ENCODE peak calls at places on chromosomes 11 and 22, in six cellular contexts. B is mammary epithelial cell, T is RWPE2, O is stomach, W is iPS DF 6.9, J is OCI-LY7. M is an unnamed sample.

GRCh38 chr11:120317689-120318195 is 7.4 kb upstream of the TLCD5 start:
- DNase-seq in B (no peak), T (no peak), O (no peak), W (no peak), J (no peak), M (no peak)

GRCh38 chr11:18721576-18722292 is 4.3 kb downstream of the IGSF22 start:
- DNase-seq in B (peak; percentile 14), T (no peak), O (peak; percentile 40), W (peak; percentile 82), J (peak; percentile 48), M (peak; percentile 57)

GRCh38 chr11:2215230-2215560 is 43.6 kb upstream of the TH start:
- DNase-seq in B (no peak), T (no peak), O (no peak), W (no peak), J (no peak), M (no peak)

GRCh38 chr11:84905411-84905810 is 721.7 kb downstream of the DLG2 start:
- DNase-seq in B (peak; percentile 11), T (no peak), O (no peak), W (no peak), J (no peak), M (no peak)

GRCh38 chr11:15845261-15845660 is 511.1 kb downstream of the SOX6 start:
- DNase-seq in B (no peak), T (no peak), O (no peak), W (no peak), J (no peak), M (no peak)

GRCh38 chr11:69893631-69894030 is 74.4 kb upstream of the FGF3 start:
- DNase-seq in B (no peak), T (peak; percentile 20), O (no peak), W (no peak), J (no peak), M (no peak)

GRCh38 chr11:98110030-98110429 is 910.7 kb upstream of the CNTN5 start:
- DNase-seq in B (no peak), T (no peak), O (no peak), W (no peak), J (no peak), M (no peak)

GRCh38 chr11:88596786-88597185 is 259.2 kb upstream of the CTSC start:
- DNase-seq in B (peak; percentile 65), T (no peak), O (no peak), W (no peak), J (no peak), M (no peak)

GRCh38 chr11:58781345-58781744 is 49.6 kb upstream of the GLYAT start:
- DNase-seq in B (no peak), T (no peak), O (no peak), W (no peak), J (no peak), M (no peak)

GRCh38 chr22:28728621-28729313 is 12.9 kb downstream of the CHEK2 start:
- DNase-seq in B (peak; percentile 30), T (no peak), O (no peak), W (no peak), J (no peak), M (no peak)

GRCh38 chr11:125588505-125588904 is 4.1 kb upstream of the STT3A start:
- DNase-seq in B (no peak), T (no peak), O (no peak), W (no peak), J (no peak), M (no peak)

GRCh38 chr11:76626921-76627391 is 43.6 kb downstream of the LRRC32 start:
- DNase-seq in B (peak; percentile 73), T (no peak), O (no peak), W (no peak), J (peak; percentile 84), M (no peak)

GRCh38 chr11:72507050-72507449 is 72.7 kb upstream of the CLPB start:
- DNase-seq in B (no peak), T (no peak), O (no peak), W (no peak), J (no peak), M (no peak)

GRCh38 chr22:26923498-26923897 is 266.1 kb downstream of the MIAT start:
- DNase-seq in B (no peak), T (no peak), O (no peak), W (no peak), J (no peak), M (no peak)

GRCh38 chr11:133718238-133718637 is 127.1 kb downstream of the SPATA19 start:
- DNase-seq in B (no peak), T (no peak), O (no peak), W (no peak), J (no peak), M (no peak)

GRCh38 chr11:36326524-36327419 is 30.7 kb downstream of the PRR5L start:
- DNase-seq in B (no peak), T (no peak), O (no peak), W (peak; percentile 27), J (no peak), M (no peak)

GRCh38 chr22:35811670-35812069 is 94.0 kb downstream of the APOL5 start:
- DNase-seq in B (no peak), T (no peak), O (no peak), W (no peak), J (no peak), M (no peak)

GRCh38 chr22:41975299-41976069 is 6.2 kb downstream of the SEPTIN3 start:
- DNase-seq in B (no peak), T (no peak), O (no peak), W (no peak), J (no peak), M (no peak)

GRCh38 chr11:69383372-69383771 is 89.4 kb downstream of the MYEOV start:
- DNase-seq in B (no peak), T (no peak), O (peak; percentile 16), W (no peak), J (no peak), M (no peak)

GRCh38 chr11:116294630-116295029 is 478.2 kb downstream of the BUD13 start:
- DNase-seq in B (peak; percentile 42), T (no peak), O (no peak), W (no peak), J (no peak), M (no peak)

GRCh38 chr22:46580940-46581579 is 39.1 kb upstream of the GRAMD4 start:
- DNase-seq in B (no peak), T (peak; percentile 18), O (no peak), W (no peak), J (no peak), M (no peak)

GRCh38 chr11:10495464-10495786 is 40.4 kb downstream of the AMPD3 start:
- DNase-seq in B (no peak), T (no peak), O (no peak), W (no peak), J (no peak), M (no peak)

GRCh38 chr11:45147871-45148270 is 1.4 kb downstream of the PRDM11 start:
- DNase-seq in B (no peak), T (no peak), O (peak; percentile 22), W (no peak), J (no peak), M (no peak)

GRCh38 chr22:47173535-47174021 is 411.1 kb downstream of the TBC1D22A start:
- DNase-seq in B (no peak), T (no peak), O (no peak), W (no peak), J (no peak), M (peak; percentile 3)

GRCh38 chr22:30396871-30397655 is at the start of gene SEC14L2:
- DNase-seq in B (peak; percentile 57), T (no peak), O (peak; percentile 79), W (no peak), J (no peak), M (peak; percentile 78)

GRCh38 chr11:65571940-65572339 is 398 bp upstream of the FAM89B start:
- DNase-seq in B (peak; percentile 63), T (peak; percentile 52), O (peak; percentile 36), W (no peak), J (peak; percentile 57), M (peak; percentile 44)

GRCh38 chr11:44634401-44635281 is 69.2 kb downstream of the CD82 start:
- DNase-seq in B (peak; percentile 61), T (peak; percentile 91), O (peak; percentile 35), W (no peak), J (peak; percentile 24), M (peak; percentile 51)

GRCh38 chr11:86983071-86983488 is 27.9 kb upstream of the FZD4 start:
- DNase-seq in B (peak; percentile 73), T (peak; percentile 57), O (peak; percentile 50), W (no peak), J (no peak), M (no peak)

DNA sequence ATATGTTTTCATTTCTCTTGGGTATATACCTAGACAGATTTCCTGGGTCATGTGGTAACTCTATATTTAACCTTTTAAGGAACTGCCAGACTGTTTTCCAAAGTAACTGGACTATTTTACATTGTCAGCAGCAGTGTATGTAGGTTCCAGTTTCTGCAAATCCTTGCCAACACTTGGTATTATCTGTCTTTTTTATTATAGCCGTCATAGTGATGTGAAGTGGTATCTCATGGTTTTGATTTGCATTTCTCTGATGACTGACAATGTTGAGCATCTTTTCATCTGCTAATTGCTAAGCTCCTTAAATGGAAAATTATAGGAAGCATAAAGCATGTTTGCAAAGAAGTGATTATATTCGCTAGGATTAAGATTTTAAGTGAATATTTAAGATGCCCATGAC is 13.9 kb downstream of the NNMT start:
- DNase-seq in B (no peak), T (no peak), O (no peak), W (no peak), J (no peak), M (no peak)
- H3K4me3 ChIP-seq in B (no peak overlapping the region), T (no peak overlapping the region), O (peak overlapping the region; percentile 23), W (no peak overlapping the region), J (no peak overlapping the region), M (no peak overlapping the region)

GRCh38 chr11:67492801-67493547 is 10.1 kb downstream of the AIP start:
- DNase-seq in B (no peak), T (no peak), O (no peak), W (no peak), J (peak; percentile 25), M (no peak)
- H3K36me3 ChIP-seq in B (peaks cover 2% of the 10 kb centered on the region), T (peaks cover 37% of the 10 kb centered on the region), O (peaks cover 43% of the 10 kb centered on the region), W (peaks cover 34% of the 10 kb centered on the region), J (peaks cover 58% of the 10 kb centered on the region), M (no peaks in the 10 kb centered on the region)

DNA sequence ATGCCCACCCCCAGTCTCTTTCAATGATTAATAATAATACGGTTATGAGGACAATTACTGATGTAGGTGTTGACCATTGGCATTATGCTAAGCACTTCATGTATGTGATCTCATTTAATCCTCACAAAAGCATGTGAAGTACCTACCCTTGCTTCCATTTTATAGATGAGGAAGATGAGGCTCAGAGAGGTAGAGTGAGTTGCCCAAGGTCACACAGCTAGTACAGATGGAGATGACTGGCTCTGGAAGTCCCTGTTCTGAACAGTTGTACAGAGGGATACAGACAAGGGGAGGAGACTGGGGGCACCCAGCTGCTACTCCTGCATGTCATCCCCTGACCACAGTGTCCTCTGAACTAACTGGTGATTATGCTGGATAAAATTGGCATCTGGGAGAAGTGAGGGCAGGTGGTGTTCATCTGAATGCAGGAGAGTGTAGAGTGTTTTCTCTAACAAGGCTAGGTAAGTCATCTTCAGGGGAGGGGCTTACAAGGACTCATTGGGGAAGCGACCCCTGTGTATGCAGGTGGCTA is 43.2 kb downstream of the KIAA1671 start:
- DNase-seq in B (no peak), T (no peak), O (no peak), W (no peak), J (no peak), M (no peak)
- H3K27ac ChIP-seq in B (no peak overlapping the region), T (peak overlapping the region; percentile 96), O (no peak overlapping the region), W (no peak overlapping the region), J (no peak overlapping the region), M (peak overlapping the region; percentile 84)

DNA sequence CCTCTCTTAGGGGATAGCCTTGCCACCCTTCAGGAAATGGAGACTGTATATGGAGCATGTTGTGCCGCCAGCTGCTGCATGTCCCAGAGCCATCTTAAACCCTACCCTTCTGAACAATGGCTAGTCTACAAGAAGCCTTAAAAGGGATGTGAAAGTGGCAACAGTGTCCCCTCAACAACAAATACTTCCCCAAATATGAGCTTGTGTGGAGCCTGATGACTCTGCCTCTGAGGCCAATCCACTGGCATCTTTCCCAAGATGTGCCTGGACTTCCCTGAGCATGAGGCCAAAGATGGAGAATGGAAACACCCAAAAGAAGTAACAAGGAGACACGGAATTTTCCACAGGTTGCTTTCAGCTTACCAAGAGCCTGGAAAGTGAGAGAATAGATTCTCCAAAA is 595 bp upstream of the MS4A7 start:
- DNase-seq in B (no peak), T (no peak), O (no peak), W (no peak), J (peak; percentile 80), M (peak; percentile 49)
- H3K4me3 ChIP-seq in B (no peak overlapping the region), T (no peak overlapping the region), O (no peak overlapping the region), W (no peak overlapping the region), J (peak overlapping the region; percentile 52), M (no peak overlapping the region)

M was measured in transverse colon.